ENCODE peak calls at places on chromosomes 13 and 19, in nine cellular contexts. One of them, this sample, is unnamed.

GRCh38 chr13:103799028-103799427 is 732.8 kb upstream of the SLC10A2 start:
- DNase-seq in NCI-H1105: peak
- DNase-seq in activated naive CD4-positive, alpha-beta T cell treated with anti-CD3 and anti-CD28 coated beads, Interleukin-2, amount 50 U/mL, for 72 hours: no peak
- DNase-seq in tibial artery: no peak
- DNase-seq in A172: no peak
- DNase-seq in lung microvascular endothelial cell: no peak
- DNase-seq in activated T-cell treated with anti-CD3 and anti-CD28 coated beads for 1 hour: no peak
- DNase-seq in BE2C: no peak
- DNase-seq in activated T-helper 1 cell treated with anti-CD3 and anti-CD28 coated beads, Interleukin-12 subunit alpha, Interleukin-12 subunit beta, Interleukin-2, Interleukin-4 antibody, amounts not matched to agents 30 ng/mL and 10 ng/mL and 1 ng/mL, durations not matched to agents 14 hours and 24 hours and 36 hours: no peak
- DNase-seq in this sample: no peak

GRCh38 chr13:113883921-113884804 is 20.3 kb upstream of the GAS6 start:
- DNase-seq in BE2C: no peak
- DNase-seq in lung microvascular endothelial cell: no peak
- DNase-seq in NCI-H1105: no peak
- DNase-seq in activated naive CD4-positive, alpha-beta T cell treated with anti-CD3 and anti-CD28 coated beads, Interleukin-2, amount 50 U/mL, for 72 hours: no peak
- DNase-seq in activated T-cell treated with anti-CD3 and anti-CD28 coated beads for 1 hour: no peak
- DNase-seq in activated T-helper 1 cell treated with anti-CD3 and anti-CD28 coated beads, Interleukin-12 subunit alpha, Interleukin-12 subunit beta, Interleukin-2, Interleukin-4 antibody, amounts not matched to agents 30 ng/mL and 10 ng/mL and 1 ng/mL, durations not matched to agents 14 hours and 24 hours and 36 hours: no peak
- DNase-seq in A172: no peak
- DNase-seq in tibial artery: no peak
- DNase-seq in this sample: no peak

GRCh38 chr13:30429721-30430694 is 7.7 kb downstream of the UBE2L5 start:
- DNase-seq in activated naive CD4-positive, alpha-beta T cell treated with anti-CD3 and anti-CD28 coated beads, Interleukin-2, amount 50 U/mL, for 72 hours: no peak
- DNase-seq in lung microvascular endothelial cell: peak
- DNase-seq in BE2C: no peak
- DNase-seq in activated T-cell treated with anti-CD3 and anti-CD28 coated beads for 1 hour: no peak
- DNase-seq in A172: peak
- DNase-seq in NCI-H1105: no peak
- DNase-seq in activated T-helper 1 cell treated with anti-CD3 and anti-CD28 coated beads, Interleukin-12 subunit alpha, Interleukin-12 subunit beta, Interleukin-2, Interleukin-4 antibody, amounts not matched to agents 30 ng/mL and 10 ng/mL and 1 ng/mL, durations not matched to agents 14 hours and 24 hours and 36 hours: no peak
- DNase-seq in tibial artery: no peak
- DNase-seq in this sample: no peak

GRCh38 chr19:29603308-29603707 is 2.8 kb upstream of the POP4 start:
- DNase-seq in tibial artery: no peak
- DNase-seq in A172: no peak
- DNase-seq in lung microvascular endothelial cell: no peak
- DNase-seq in activated T-helper 1 cell treated with anti-CD3 and anti-CD28 coated beads, Interleukin-12 subunit alpha, Interleukin-12 subunit beta, Interleukin-2, Interleukin-4 antibody, amounts not matched to agents 30 ng/mL and 10 ng/mL and 1 ng/mL, durations not matched to agents 14 hours and 24 hours and 36 hours: no peak
- DNase-seq in activated T-cell treated with anti-CD3 and anti-CD28 coated beads for 1 hour: no peak
- DNase-seq in NCI-H1105: no peak
- DNase-seq in BE2C: no peak
- DNase-seq in activated naive CD4-positive, alpha-beta T cell treated with anti-CD3 and anti-CD28 coated beads, Interleukin-2, amount 50 U/mL, for 72 hours: no peak
- DNase-seq in this sample: no peak

GRCh38 chr19:32630338-32630737 is 44.6 kb downstream of the ANKRD27 start:
- DNase-seq in activated T-cell treated with anti-CD3 and anti-CD28 coated beads for 1 hour: no peak
- DNase-seq in tibial artery: no peak
- DNase-seq in A172: no peak
- DNase-seq in activated naive CD4-positive, alpha-beta T cell treated with anti-CD3 and anti-CD28 coated beads, Interleukin-2, amount 50 U/mL, for 72 hours: no peak
- DNase-seq in BE2C: no peak
- DNase-seq in NCI-H1105: no peak
- DNase-seq in lung microvascular endothelial cell: no peak
- DNase-seq in activated T-helper 1 cell treated with anti-CD3 and anti-CD28 coated beads, Interleukin-12 subunit alpha, Interleukin-12 subunit beta, Interleukin-2, Interleukin-4 antibody, amounts not matched to agents 30 ng/mL and 10 ng/mL and 1 ng/mL, durations not matched to agents 14 hours and 24 hours and 36 hours: no peak
- DNase-seq in this sample: no peak

GRCh38 chr19:50729894-50730293 is 6.7 kb downstream of the CLEC11A start:
- DNase-seq in activated T-helper 1 cell treated with anti-CD3 and anti-CD28 coated beads, Interleukin-12 subunit alpha, Interleukin-12 subunit beta, Interleukin-2, Interleukin-4 antibody, amounts not matched to agents 30 ng/mL and 10 ng/mL and 1 ng/mL, durations not matched to agents 14 hours and 24 hours and 36 hours: no peak
- DNase-seq in activated naive CD4-positive, alpha-beta T cell treated with anti-CD3 and anti-CD28 coated beads, Interleukin-2, amount 50 U/mL, for 72 hours: no peak
- DNase-seq in tibial artery: no peak
- DNase-seq in lung microvascular endothelial cell: no peak
- DNase-seq in A172: no peak
- DNase-seq in activated T-cell treated with anti-CD3 and anti-CD28 coated beads for 1 hour: no peak
- DNase-seq in NCI-H1105: no peak
- DNase-seq in BE2C: no peak
- DNase-seq in this sample: no peak

GRCh38 chr13:101401196-101401595 is 15.1 kb downstream of the NALCN start:
- DNase-seq in lung microvascular endothelial cell: no peak
- DNase-seq in A172: no peak
- DNase-seq in activated naive CD4-positive, alpha-beta T cell treated with anti-CD3 and anti-CD28 coated beads, Interleukin-2, amount 50 U/mL, for 72 hours: no peak
- DNase-seq in NCI-H1105: no peak
- DNase-seq in activated T-cell treated with anti-CD3 and anti-CD28 coated beads for 1 hour: no peak
- DNase-seq in activated T-helper 1 cell treated with anti-CD3 and anti-CD28 coated beads, Interleukin-12 subunit alpha, Interleukin-12 subunit beta, Interleukin-2, Interleukin-4 antibody, amounts not matched to agents 30 ng/mL and 10 ng/mL and 1 ng/mL, durations not matched to agents 14 hours and 24 hours and 36 hours: no peak
- DNase-seq in tibial artery: no peak
- DNase-seq in BE2C: no peak
- DNase-seq in this sample: no peak

GRCh38 chr19:49858591-49858985 is 7.6 kb downstream of the PTOV1 start:
- DNase-seq in A172: peak
- DNase-seq in activated T-cell treated with anti-CD3 and anti-CD28 coated beads for 1 hour: no peak
- DNase-seq in BE2C: no peak
- DNase-seq in lung microvascular endothelial cell: no peak
- DNase-seq in activated naive CD4-positive, alpha-beta T cell treated with anti-CD3 and anti-CD28 coated beads, Interleukin-2, amount 50 U/mL, for 72 hours: no peak
- DNase-seq in NCI-H1105: no peak
- DNase-seq in tibial artery: no peak
- DNase-seq in activated T-helper 1 cell treated with anti-CD3 and anti-CD28 coated beads, Interleukin-12 subunit alpha, Interleukin-12 subunit beta, Interleukin-2, Interleukin-4 antibody, amounts not matched to agents 30 ng/mL and 10 ng/mL and 1 ng/mL, durations not matched to agents 14 hours and 24 hours and 36 hours: no peak
- DNase-seq in this sample: no peak

GRCh38 chr19:1773173-1773572 is 19.9 kb downstream of the ONECUT3 start:
- DNase-seq in activated naive CD4-positive, alpha-beta T cell treated with anti-CD3 and anti-CD28 coated beads, Interleukin-2, amount 50 U/mL, for 72 hours: no peak
- DNase-seq in NCI-H1105: no peak
- DNase-seq in BE2C: no peak
- DNase-seq in activated T-helper 1 cell treated with anti-CD3 and anti-CD28 coated beads, Interleukin-12 subunit alpha, Interleukin-12 subunit beta, Interleukin-2, Interleukin-4 antibody, amounts not matched to agents 30 ng/mL and 10 ng/mL and 1 ng/mL, durations not matched to agents 14 hours and 24 hours and 36 hours: no peak
- DNase-seq in activated T-cell treated with anti-CD3 and anti-CD28 coated beads for 1 hour: no peak
- DNase-seq in lung microvascular endothelial cell: no peak
- DNase-seq in A172: peak
- DNase-seq in tibial artery: no peak
- DNase-seq in this sample: no peak

GRCh38 chr19:2590630-2591399 is 111.7 kb downstream of the GNG7 start:
- DNase-seq in NCI-H1105: no peak
- DNase-seq in tibial artery: no peak
- DNase-seq in A172: no peak
- DNase-seq in activated naive CD4-positive, alpha-beta T cell treated with anti-CD3 and anti-CD28 coated beads, Interleukin-2, amount 50 U/mL, for 72 hours: no peak
- DNase-seq in activated T-cell treated with anti-CD3 and anti-CD28 coated beads for 1 hour: no peak
- DNase-seq in BE2C: no peak
- DNase-seq in activated T-helper 1 cell treated with anti-CD3 and anti-CD28 coated beads, Interleukin-12 subunit alpha, Interleukin-12 subunit beta, Interleukin-2, Interleukin-4 antibody, amounts not matched to agents 30 ng/mL and 10 ng/mL and 1 ng/mL, durations not matched to agents 14 hours and 24 hours and 36 hours: no peak
- DNase-seq in lung microvascular endothelial cell: no peak
- DNase-seq in this sample: no peak

GRCh38 chr13:33229446-33230177 is 55.9 kb downstream of the STARD13 start:
- DNase-seq in lung microvascular endothelial cell: no peak
- DNase-seq in activated naive CD4-positive, alpha-beta T cell treated with anti-CD3 and anti-CD28 coated beads, Interleukin-2, amount 50 U/mL, for 72 hours: no peak
- DNase-seq in NCI-H1105: no peak
- DNase-seq in activated T-cell treated with anti-CD3 and anti-CD28 coated beads for 1 hour: no peak
- DNase-seq in A172: no peak
- DNase-seq in BE2C: peak
- DNase-seq in tibial artery: no peak
- DNase-seq in activated T-helper 1 cell treated with anti-CD3 and anti-CD28 coated beads, Interleukin-12 subunit alpha, Interleukin-12 subunit beta, Interleukin-2, Interleukin-4 antibody, amounts not matched to agents 30 ng/mL and 10 ng/mL and 1 ng/mL, durations not matched to agents 14 hours and 24 hours and 36 hours: no peak
- DNase-seq in this sample: no peak

GRCh38 chr13:73698859-73699258 is 435.3 kb downstream of the KLF12 start:
- DNase-seq in A172: no peak
- DNase-seq in activated T-helper 1 cell treated with anti-CD3 and anti-CD28 coated beads, Interleukin-12 subunit alpha, Interleukin-12 subunit beta, Interleukin-2, Interleukin-4 antibody, amounts not matched to agents 30 ng/mL and 10 ng/mL and 1 ng/mL, durations not matched to agents 14 hours and 24 hours and 36 hours: no peak
- DNase-seq in BE2C: no peak
- DNase-seq in tibial artery: no peak
- DNase-seq in lung microvascular endothelial cell: peak
- DNase-seq in NCI-H1105: no peak
- DNase-seq in activated naive CD4-positive, alpha-beta T cell treated with anti-CD3 and anti-CD28 coated beads, Interleukin-2, amount 50 U/mL, for 72 hours: no peak
- DNase-seq in activated T-cell treated with anti-CD3 and anti-CD28 coated beads for 1 hour: no peak
- DNase-seq in this sample: no peak

GRCh38 chr13:91571681-91572080 is 173.3 kb downstream of the GPC5 start:
- DNase-seq in A172: no peak
- DNase-seq in activated T-helper 1 cell treated with anti-CD3 and anti-CD28 coated beads, Interleukin-12 subunit alpha, Interleukin-12 subunit beta, Interleukin-2, Interleukin-4 antibody, amounts not matched to agents 30 ng/mL and 10 ng/mL and 1 ng/mL, durations not matched to agents 14 hours and 24 hours and 36 hours: no peak
- DNase-seq in tibial artery: no peak
- DNase-seq in activated T-cell treated with anti-CD3 and anti-CD28 coated beads for 1 hour: no peak
- DNase-seq in lung microvascular endothelial cell: no peak
- DNase-seq in NCI-H1105: no peak
- DNase-seq in BE2C: no peak
- DNase-seq in activated naive CD4-positive, alpha-beta T cell treated with anti-CD3 and anti-CD28 coated beads, Interleukin-2, amount 50 U/mL, for 72 hours: no peak
- DNase-seq in this sample: no peak

GRCh38 chr13:33970746-33971145 is 152.8 kb downstream of the RFC3 start:
- DNase-seq in lung microvascular endothelial cell: no peak
- DNase-seq in BE2C: no peak
- DNase-seq in activated T-helper 1 cell treated with anti-CD3 and anti-CD28 coated beads, Interleukin-12 subunit alpha, Interleukin-12 subunit beta, Interleukin-2, Interleukin-4 antibody, amounts not matched to agents 30 ng/mL and 10 ng/mL and 1 ng/mL, durations not matched to agents 14 hours and 24 hours and 36 hours: no peak
- DNase-seq in activated T-cell treated with anti-CD3 and anti-CD28 coated beads for 1 hour: no peak
- DNase-seq in tibial artery: no peak
- DNase-seq in NCI-H1105: no peak
- DNase-seq in activated naive CD4-positive, alpha-beta T cell treated with anti-CD3 and anti-CD28 coated beads, Interleukin-2, amount 50 U/mL, for 72 hours: no peak
- DNase-seq in A172: no peak
- DNase-seq in this sample: no peak

GRCh38 chr13:49616688-49617065 is 11.6 kb upstream of the ARL11 start:
- DNase-seq in activated T-helper 1 cell treated with anti-CD3 and anti-CD28 coated beads, Interleukin-12 subunit alpha, Interleukin-12 subunit beta, Interleukin-2, Interleukin-4 antibody, amounts not matched to agents 30 ng/mL and 10 ng/mL and 1 ng/mL, durations not matched to agents 14 hours and 24 hours and 36 hours: no peak
- DNase-seq in lung microvascular endothelial cell: no peak
- DNase-seq in activated naive CD4-positive, alpha-beta T cell treated with anti-CD3 and anti-CD28 coated beads, Interleukin-2, amount 50 U/mL, for 72 hours: no peak
- DNase-seq in tibial artery: no peak
- DNase-seq in BE2C: no peak
- DNase-seq in A172: no peak
- DNase-seq in activated T-cell treated with anti-CD3 and anti-CD28 coated beads for 1 hour: no peak
- DNase-seq in NCI-H1105: no peak
- DNase-seq in this sample: no peak

GRCh38 chr19:610801-611505 is 21.3 kb downstream of the HCN2 start:
- DNase-seq in activated naive CD4-positive, alpha-beta T cell treated with anti-CD3 and anti-CD28 coated beads, Interleukin-2, amount 50 U/mL, for 72 hours: no peak
- DNase-seq in BE2C: peak
- DNase-seq in activated T-cell treated with anti-CD3 and anti-CD28 coated beads for 1 hour: peak
- DNase-seq in A172: no peak
- DNase-seq in lung microvascular endothelial cell: peak
- DNase-seq in activated T-helper 1 cell treated with anti-CD3 and anti-CD28 coated beads, Interleukin-12 subunit alpha, Interleukin-12 subunit beta, Interleukin-2, Interleukin-4 antibody, amounts not matched to agents 30 ng/mL and 10 ng/mL and 1 ng/mL, durations not matched to agents 14 hours and 24 hours and 36 hours: peak
- DNase-seq in NCI-H1105: no peak
- DNase-seq in tibial artery: no peak
- DNase-seq in this sample: peak

GRCh38 chr19:47518139-47518538 is 3.3 kb upstream of the NAPA start:
- DNase-seq in lung microvascular endothelial cell: no peak
- DNase-seq in A172: no peak
- DNase-seq in activated naive CD4-positive, alpha-beta T cell treated with anti-CD3 and anti-CD28 coated beads, Interleukin-2, amount 50 U/mL, for 72 hours: peak
- DNase-seq in BE2C: no peak
- DNase-seq in tibial artery: no peak
- DNase-seq in activated T-cell treated with anti-CD3 and anti-CD28 coated beads for 1 hour: no peak
- DNase-seq in NCI-H1105: no peak
- DNase-seq in activated T-helper 1 cell treated with anti-CD3 and anti-CD28 coated beads, Interleukin-12 subunit alpha, Interleukin-12 subunit beta, Interleukin-2, Interleukin-4 antibody, amounts not matched to agents 30 ng/mL and 10 ng/mL and 1 ng/mL, durations not matched to agents 14 hours and 24 hours and 36 hours: peak
- DNase-seq in this sample: no peak

GRCh38 chr19:4449022-4449825 is 8.4 kb downstream of the UBXN6 start:
- DNase-seq in BE2C: no peak
- DNase-seq in A172: no peak
- DNase-seq in lung microvascular endothelial cell: no peak
- DNase-seq in activated T-helper 1 cell treated with anti-CD3 and anti-CD28 coated beads, Interleukin-12 subunit alpha, Interleukin-12 subunit beta, Interleukin-2, Interleukin-4 antibody, amounts not matched to agents 30 ng/mL and 10 ng/mL and 1 ng/mL, durations not matched to agents 14 hours and 24 hours and 36 hours: no peak
- DNase-seq in NCI-H1105: no peak
- DNase-seq in tibial artery: peak
- DNase-seq in activated T-cell treated with anti-CD3 and anti-CD28 coated beads for 1 hour: no peak
- DNase-seq in activated naive CD4-positive, alpha-beta T cell treated with anti-CD3 and anti-CD28 coated beads, Interleukin-2, amount 50 U/mL, for 72 hours: no peak
- DNase-seq in this sample: no peak

GRCh38 chr13:97266734-97267417 is 44.7 kb downstream of the MBNL2 start:
- DNase-seq in BE2C: no peak
- DNase-seq in tibial artery: no peak
- DNase-seq in activated T-cell treated with anti-CD3 and anti-CD28 coated beads for 1 hour: no peak
- DNase-seq in A172: no peak
- DNase-seq in lung microvascular endothelial cell: no peak
- DNase-seq in activated naive CD4-positive, alpha-beta T cell treated with anti-CD3 and anti-CD28 coated beads, Interleukin-2, amount 50 U/mL, for 72 hours: no peak
- DNase-seq in NCI-H1105: no peak
- DNase-seq in activated T-helper 1 cell treated with anti-CD3 and anti-CD28 coated beads, Interleukin-12 subunit alpha, Interleukin-12 subunit beta, Interleukin-2, Interleukin-4 antibody, amounts not matched to agents 30 ng/mL and 10 ng/mL and 1 ng/mL, durations not matched to agents 14 hours and 24 hours and 36 hours: no peak
- DNase-seq in this sample: no peak

GRCh38 chr13:104847863-104848262 is 1687.6 kb downstream of the EFNB2 start:
- DNase-seq in activated T-helper 1 cell treated with anti-CD3 and anti-CD28 coated beads, Interleukin-12 subunit alpha, Interleukin-12 subunit beta, Interleukin-2, Interleukin-4 antibody, amounts not matched to agents 30 ng/mL and 10 ng/mL and 1 ng/mL, durations not matched to agents 14 hours and 24 hours and 36 hours: no peak
- DNase-seq in activated naive CD4-positive, alpha-beta T cell treated with anti-CD3 and anti-CD28 coated beads, Interleukin-2, amount 50 U/mL, for 72 hours: no peak
- DNase-seq in tibial artery: no peak
- DNase-seq in A172: no peak
- DNase-seq in lung microvascular endothelial cell: no peak
- DNase-seq in BE2C: no peak
- DNase-seq in activated T-cell treated with anti-CD3 and anti-CD28 coated beads for 1 hour: no peak
- DNase-seq in NCI-H1105: no peak
- DNase-seq in this sample: no peak

GRCh38 chr19:24072720-24073119 is 14.3 kb upstream of the ZNF254 start:
- DNase-seq in A172: no peak
- DNase-seq in activated T-cell treated with anti-CD3 and anti-CD28 coated beads for 1 hour: no peak
- DNase-seq in NCI-H1105: no peak
- DNase-seq in activated naive CD4-positive, alpha-beta T cell treated with anti-CD3 and anti-CD28 coated beads, Interleukin-2, amount 50 U/mL, for 72 hours: no peak
- DNase-seq in activated T-helper 1 cell treated with anti-CD3 and anti-CD28 coated beads, Interleukin-12 subunit alpha, Interleukin-12 subunit beta, Interleukin-2, Interleukin-4 antibody, amounts not matched to agents 30 ng/mL and 10 ng/mL and 1 ng/mL, durations not matched to agents 14 hours and 24 hours and 36 hours: no peak
- DNase-seq in BE2C: no peak
- DNase-seq in tibial artery: no peak
- DNase-seq in lung microvascular endothelial cell: no peak
- DNase-seq in this sample: no peak

GRCh38 chr19:34104099-34104498 is 68.2 kb upstream of the LSM14A start:
- DNase-seq in lung microvascular endothelial cell: no peak
- DNase-seq in BE2C: no peak
- DNase-seq in activated T-cell treated with anti-CD3 and anti-CD28 coated beads for 1 hour: no peak
- DNase-seq in tibial artery: no peak
- DNase-seq in NCI-H1105: no peak
- DNase-seq in activated naive CD4-positive, alpha-beta T cell treated with anti-CD3 and anti-CD28 coated beads, Interleukin-2, amount 50 U/mL, for 72 hours: no peak
- DNase-seq in A172: no peak
- DNase-seq in activated T-helper 1 cell treated with anti-CD3 and anti-CD28 coated beads, Interleukin-12 subunit alpha, Interleukin-12 subunit beta, Interleukin-2, Interleukin-4 antibody, amounts not matched to agents 30 ng/mL and 10 ng/mL and 1 ng/mL, durations not matched to agents 14 hours and 24 hours and 36 hours: no peak
- DNase-seq in this sample: no peak

GRCh38 chr19:50500060-50500752 is 10.8 kb downstream of the JOSD2 start:
- DNase-seq in BE2C: peak
- DNase-seq in tibial artery: no peak
- DNase-seq in A172: no peak
- DNase-seq in activated naive CD4-positive, alpha-beta T cell treated with anti-CD3 and anti-CD28 coated beads, Interleukin-2, amount 50 U/mL, for 72 hours: no peak
- DNase-seq in NCI-H1105: no peak
- DNase-seq in activated T-cell treated with anti-CD3 and anti-CD28 coated beads for 1 hour: no peak
- DNase-seq in lung microvascular endothelial cell: no peak
- DNase-seq in activated T-helper 1 cell treated with anti-CD3 and anti-CD28 coated beads, Interleukin-12 subunit alpha, Interleukin-12 subunit beta, Interleukin-2, Interleukin-4 antibody, amounts not matched to agents 30 ng/mL and 10 ng/mL and 1 ng/mL, durations not matched to agents 14 hours and 24 hours and 36 hours: no peak
- DNase-seq in this sample: no peak

GRCh38 chr13:24225930-24226329 is 65.4 kb downstream of the SPATA13 start:
- DNase-seq in lung microvascular endothelial cell: no peak
- DNase-seq in activated naive CD4-positive, alpha-beta T cell treated with anti-CD3 and anti-CD28 coated beads, Interleukin-2, amount 50 U/mL, for 72 hours: no peak
- DNase-seq in NCI-H1105: no peak
- DNase-seq in tibial artery: no peak
- DNase-seq in activated T-helper 1 cell treated with anti-CD3 and anti-CD28 coated beads, Interleukin-12 subunit alpha, Interleukin-12 subunit beta, Interleukin-2, Interleukin-4 antibody, amounts not matched to agents 30 ng/mL and 10 ng/mL and 1 ng/mL, durations not matched to agents 14 hours and 24 hours and 36 hours: no peak
- DNase-seq in BE2C: no peak
- DNase-seq in activated T-cell treated with anti-CD3 and anti-CD28 coated beads for 1 hour: no peak
- DNase-seq in A172: no peak
- DNase-seq in this sample: no peak

GRCh38 chr19:18975011-18975410 is 34.0 kb upstream of the HOMER3 start:
- DNase-seq in A172: no peak
- DNase-seq in activated naive CD4-positive, alpha-beta T cell treated with anti-CD3 and anti-CD28 coated beads, Interleukin-2, amount 50 U/mL, for 72 hours: no peak
- DNase-seq in tibial artery: no peak
- DNase-seq in lung microvascular endothelial cell: no peak
- DNase-seq in activated T-cell treated with anti-CD3 and anti-CD28 coated beads for 1 hour: no peak
- DNase-seq in activated T-helper 1 cell treated with anti-CD3 and anti-CD28 coated beads, Interleukin-12 subunit alpha, Interleukin-12 subunit beta, Interleukin-2, Interleukin-4 antibody, amounts not matched to agents 30 ng/mL and 10 ng/mL and 1 ng/mL, durations not matched to agents 14 hours and 24 hours and 36 hours: no peak
- DNase-seq in NCI-H1105: no peak
- DNase-seq in BE2C: no peak
- DNase-seq in this sample: no peak

GRCh38 chr19:58038688-58039204 is 4.9 kb downstream of the ZSCAN1 start:
- DNase-seq in tibial artery: no peak
- DNase-seq in NCI-H1105: no peak
- DNase-seq in activated naive CD4-positive, alpha-beta T cell treated with anti-CD3 and anti-CD28 coated beads, Interleukin-2, amount 50 U/mL, for 72 hours: no peak
- DNase-seq in activated T-cell treated with anti-CD3 and anti-CD28 coated beads for 1 hour: no peak
- DNase-seq in lung microvascular endothelial cell: no peak
- DNase-seq in BE2C: no peak
- DNase-seq in A172: no peak
- DNase-seq in activated T-helper 1 cell treated with anti-CD3 and anti-CD28 coated beads, Interleukin-12 subunit alpha, Interleukin-12 subunit beta, Interleukin-2, Interleukin-4 antibody, amounts not matched to agents 30 ng/mL and 10 ng/mL and 1 ng/mL, durations not matched to agents 14 hours and 24 hours and 36 hours: no peak
- DNase-seq in this sample: no peak

GRCh38 chr13:110138700-110139036 is 168.3 kb downstream of the COL4A1 start:
- DNase-seq in BE2C: no peak
- DNase-seq in tibial artery: no peak
- DNase-seq in lung microvascular endothelial cell: no peak
- DNase-seq in activated naive CD4-positive, alpha-beta T cell treated with anti-CD3 and anti-CD28 coated beads, Interleukin-2, amount 50 U/mL, for 72 hours: no peak
- DNase-seq in A172: no peak
- DNase-seq in NCI-H1105: no peak
- DNase-seq in activated T-helper 1 cell treated with anti-CD3 and anti-CD28 coated beads, Interleukin-12 subunit alpha, Interleukin-12 subunit beta, Interleukin-2, Interleukin-4 antibody, amounts not matched to agents 30 ng/mL and 10 ng/mL and 1 ng/mL, durations not matched to agents 14 hours and 24 hours and 36 hours: no peak
- DNase-seq in activated T-cell treated with anti-CD3 and anti-CD28 coated beads for 1 hour: no peak
- DNase-seq in this sample: no peak

GRCh38 chr19:3852614-3853254 is 16.1 kb downstream of the ZFR2 start:
- DNase-seq in tibial artery: no peak
- DNase-seq in activated T-cell treated with anti-CD3 and anti-CD28 coated beads for 1 hour: peak
- DNase-seq in activated T-helper 1 cell treated with anti-CD3 and anti-CD28 coated beads, Interleukin-12 subunit alpha, Interleukin-12 subunit beta, Interleukin-2, Interleukin-4 antibody, amounts not matched to agents 30 ng/mL and 10 ng/mL and 1 ng/mL, durations not matched to agents 14 hours and 24 hours and 36 hours: no peak
- DNase-seq in BE2C: peak
- DNase-seq in NCI-H1105: no peak
- DNase-seq in A172: peak
- DNase-seq in activated naive CD4-positive, alpha-beta T cell treated with anti-CD3 and anti-CD28 coated beads, Interleukin-2, amount 50 U/mL, for 72 hours: no peak
- DNase-seq in lung microvascular endothelial cell: peak
- DNase-seq in this sample: no peak

GRCh38 chr13:91323349-91323748 is 24.1 kb upstream of the MIR17HG start:
- DNase-seq in A172: no peak
- DNase-seq in activated T-helper 1 cell treated with anti-CD3 and anti-CD28 coated beads, Interleukin-12 subunit alpha, Interleukin-12 subunit beta, Interleukin-2, Interleukin-4 antibody, amounts not matched to agents 30 ng/mL and 10 ng/mL and 1 ng/mL, durations not matched to agents 14 hours and 24 hours and 36 hours: no peak
- DNase-seq in activated T-cell treated with anti-CD3 and anti-CD28 coated beads for 1 hour: no peak
- DNase-seq in NCI-H1105: no peak
- DNase-seq in BE2C: no peak
- DNase-seq in tibial artery: no peak
- DNase-seq in activated naive CD4-positive, alpha-beta T cell treated with anti-CD3 and anti-CD28 coated beads, Interleukin-2, amount 50 U/mL, for 72 hours: no peak
- DNase-seq in lung microvascular endothelial cell: no peak
- DNase-seq in this sample: no peak

GRCh38 chr13:43377149-43377548 is 353.8 kb downstream of the DNAJC15 start:
- DNase-seq in A172: no peak
- DNase-seq in activated T-cell treated with anti-CD3 and anti-CD28 coated beads for 1 hour: no peak
- DNase-seq in tibial artery: no peak
- DNase-seq in BE2C: peak
- DNase-seq in NCI-H1105: no peak
- DNase-seq in activated naive CD4-positive, alpha-beta T cell treated with anti-CD3 and anti-CD28 coated beads, Interleukin-2, amount 50 U/mL, for 72 hours: no peak
- DNase-seq in activated T-helper 1 cell treated with anti-CD3 and anti-CD28 coated beads, Interleukin-12 subunit alpha, Interleukin-12 subunit beta, Interleukin-2, Interleukin-4 antibody, amounts not matched to agents 30 ng/mL and 10 ng/mL and 1 ng/mL, durations not matched to agents 14 hours and 24 hours and 36 hours: no peak
- DNase-seq in lung microvascular endothelial cell: peak
- DNase-seq in this sample: no peak

This sample was measured in SK-N-DZ.